ENCODE peak calls at places on chromosomes 2 and 18, in five cellular contexts. One of them, this sample, is unnamed.

GRCh38 chr2:229634574-229635185 is 79.7 kb downstream of the DNER start:
- DNase-seq in cerebellar cortex: peak; percentile 83
- DNase-seq in adrenal gland: no peak
- DNase-seq in EL: no peak
- DNase-seq in LoVo: no peak
- DNase-seq in this sample: no peak

GRCh38 chr18:3500016-3500415 is 50.0 kb downstream of the TGIF1 start:
- DNase-seq in cerebellar cortex: no peak
- DNase-seq in adrenal gland: peak; percentile 23
- DNase-seq in EL: peak; percentile 36
- DNase-seq in LoVo: no peak
- DNase-seq in this sample: no peak

GRCh38 chr18:26073742-26074141 is 16.7 kb downstream of the SS18 start:
- DNase-seq in cerebellar cortex: no peak
- DNase-seq in adrenal gland: no peak
- DNase-seq in EL: no peak
- DNase-seq in LoVo: no peak
- DNase-seq in this sample: peak; percentile 88

GRCh38 chr2:167925775-167926174 is 321.6 kb downstream of the STK39 start:
- DNase-seq in cerebellar cortex: no peak
- DNase-seq in adrenal gland: no peak
- DNase-seq in EL: peak; percentile 36
- DNase-seq in LoVo: no peak
- DNase-seq in this sample: no peak

GRCh38 chr2:172643142-172643541 is 87.3 kb downstream of the PDK1 start:
- DNase-seq in cerebellar cortex: no peak
- DNase-seq in adrenal gland: no peak
- DNase-seq in EL: peak; percentile 70
- DNase-seq in LoVo: no peak
- DNase-seq in this sample: no peak

GRCh38 chr2:3476386-3477033 is 42.8 kb downstream of the ADI1 start:
- DNase-seq in cerebellar cortex: no peak
- DNase-seq in adrenal gland: no peak
- DNase-seq in EL: no peak
- DNase-seq in LoVo: no peak
- DNase-seq in this sample: no peak

GRCh38 chr2:145980318-145980717 is 1460.4 kb upstream of the ZEB2 start:
- DNase-seq in cerebellar cortex: no peak
- DNase-seq in adrenal gland: no peak
- DNase-seq in EL: no peak
- DNase-seq in LoVo: no peak
- DNase-seq in this sample: no peak

GRCh38 chr2:60551241-60552095 is 2.0 kb downstream of the BCL11A start:
- DNase-seq in cerebellar cortex: no peak
- DNase-seq in adrenal gland: peak; percentile 66
- DNase-seq in EL: peak; percentile 41
- DNase-seq in LoVo: peak; percentile 26
- DNase-seq in this sample: no peak

GRCh38 chr2:34747643-34748042 is 1148.5 kb upstream of the FAM98A start:
- DNase-seq in cerebellar cortex: no peak
- DNase-seq in adrenal gland: no peak
- DNase-seq in EL: no peak
- DNase-seq in LoVo: no peak
- DNase-seq in this sample: no peak

GRCh38 chr2:45123521-45124191 is 114.4 kb upstream of the SIX2 start:
- DNase-seq in cerebellar cortex: no peak
- DNase-seq in adrenal gland: no peak
- DNase-seq in EL: no peak
- DNase-seq in LoVo: no peak
- DNase-seq in this sample: no peak

GRCh38 chr2:109183871-109184270 is 54.9 kb downstream of the SH3RF3 start:
- DNase-seq in cerebellar cortex: no peak
- DNase-seq in adrenal gland: no peak
- DNase-seq in EL: no peak
- DNase-seq in LoVo: no peak
- DNase-seq in this sample: no peak

GRCh38 chr2:145573608-145574007 is 1053.7 kb upstream of the ZEB2 start:
- DNase-seq in cerebellar cortex: no peak
- DNase-seq in adrenal gland: no peak
- DNase-seq in EL: no peak
- DNase-seq in LoVo: no peak
- DNase-seq in this sample: no peak

GRCh38 chr2:241762933-241763369 is 13.7 kb upstream of the GAL3ST2 start:
- DNase-seq in cerebellar cortex: no peak
- DNase-seq in adrenal gland: no peak
- DNase-seq in EL: no peak
- DNase-seq in LoVo: no peak
- DNase-seq in this sample: no peak

GRCh38 chr2:219514836-219515235 is 554 bp downstream of the ASIC4 start:
- DNase-seq in cerebellar cortex: no peak
- DNase-seq in adrenal gland: no peak
- DNase-seq in EL: no peak
- DNase-seq in LoVo: no peak
- DNase-seq in this sample: no peak

GRCh38 chr2:226644342-226644957 is 155.2 kb downstream of the IRS1 start:
- DNase-seq in cerebellar cortex: no peak
- DNase-seq in adrenal gland: no peak
- DNase-seq in EL: peak; percentile 61
- DNase-seq in LoVo: no peak
- DNase-seq in this sample: no peak

GRCh38 chr18:59419386-59419785 is 60.3 kb upstream of the LMAN1 start:
- DNase-seq in cerebellar cortex: no peak
- DNase-seq in adrenal gland: no peak
- DNase-seq in EL: peak; percentile 18
- DNase-seq in LoVo: no peak
- DNase-seq in this sample: no peak

GRCh38 chr2:120441744-120442471 is 96.0 kb downstream of the INHBB start:
- DNase-seq in cerebellar cortex: no peak
- DNase-seq in adrenal gland: no peak
- DNase-seq in EL: no peak
- DNase-seq in LoVo: no peak
- DNase-seq in this sample: no peak